ENCODE peak calls at places on chromosomes 3 and 15, in nine cellular contexts. One of them, this sample, is unnamed. For H3K9me3, the result is how much of the 10 kb centered on the place peaks cover.

GRCh38 chr15:20340331-20340811 is 201.2 kb downstream of the GOLGA6L6 start:
- DNase-seq in MM.1S: peak
- DNase-seq in fibroblast of lung: no peak
- DNase-seq in left lung: peak
- DNase-seq in adrenal gland: peak
- DNase-seq in CD4-positive, alpha-beta T cell: peak
- DNase-seq in heart left ventricle: peak
- DNase-seq in adipocyte: peak
- DNase-seq in IMR-90: peak
- DNase-seq in this sample: peak

GRCh38 chr3:11373235-11373634 is 101.0 kb downstream of the ATG7 start:
- DNase-seq in MM.1S: no peak
- DNase-seq in fibroblast of lung: no peak
- DNase-seq in left lung: no peak
- DNase-seq in adrenal gland: no peak
- DNase-seq in CD4-positive, alpha-beta T cell: no peak
- DNase-seq in heart left ventricle: no peak
- DNase-seq in adipocyte: no peak
- DNase-seq in IMR-90: no peak
- DNase-seq in this sample: no peak

GRCh38 chr3:101842245-101842934 is 6.9 kb upstream of the NFKBIZ start:
- DNase-seq in MM.1S: no peak
- DNase-seq in fibroblast of lung: no peak
- DNase-seq in left lung: no peak
- DNase-seq in adrenal gland: no peak
- DNase-seq in CD4-positive, alpha-beta T cell: no peak
- DNase-seq in heart left ventricle: no peak
- DNase-seq in adipocyte: no peak
- DNase-seq in IMR-90: no peak
- DNase-seq in this sample: no peak

GRCh38 chr3:52225452-52226228 is at the start of gene TLR9:
- DNase-seq in MM.1S: peak
- DNase-seq in fibroblast of lung: no peak
- DNase-seq in left lung: peak
- DNase-seq in adrenal gland: no peak
- DNase-seq in CD4-positive, alpha-beta T cell: peak
- DNase-seq in heart left ventricle: no peak
- DNase-seq in adipocyte: no peak
- DNase-seq in IMR-90: no peak
- DNase-seq in this sample: no peak

GRCh38 chr3:26070854-26071253 is 281.0 kb downstream of the OXSM start:
- DNase-seq in MM.1S: no peak
- DNase-seq in fibroblast of lung: no peak
- DNase-seq in left lung: no peak
- DNase-seq in adrenal gland: no peak
- DNase-seq in CD4-positive, alpha-beta T cell: no peak
- DNase-seq in heart left ventricle: no peak
- DNase-seq in adipocyte: no peak
- DNase-seq in IMR-90: no peak
- DNase-seq in this sample: no peak

GRCh38 chr15:47571241-47571640 is 146.1 kb upstream of the SEMA6D start:
- DNase-seq in MM.1S: no peak
- DNase-seq in fibroblast of lung: no peak
- DNase-seq in left lung: no peak
- DNase-seq in adrenal gland: no peak
- DNase-seq in CD4-positive, alpha-beta T cell: no peak
- DNase-seq in heart left ventricle: no peak
- DNase-seq in adipocyte: peak
- DNase-seq in IMR-90: no peak
- DNase-seq in this sample: no peak

GRCh38 chr15:41772720-41773331 is 1.5 kb upstream of the MAPKBP1 start:
- DNase-seq in MM.1S: peak
- DNase-seq in fibroblast of lung: peak
- DNase-seq in left lung: no peak
- DNase-seq in adrenal gland: peak
- DNase-seq in CD4-positive, alpha-beta T cell: peak
- DNase-seq in heart left ventricle: no peak
- DNase-seq in adipocyte: peak
- DNase-seq in IMR-90: peak
- DNase-seq in this sample: peak

GRCh38 chr3:157459706-157460105 is 23.1 kb downstream of the PTX3 start:
- DNase-seq in MM.1S: no peak
- DNase-seq in fibroblast of lung: no peak
- DNase-seq in left lung: no peak
- DNase-seq in adrenal gland: no peak
- DNase-seq in CD4-positive, alpha-beta T cell: no peak
- DNase-seq in heart left ventricle: no peak
- DNase-seq in adipocyte: no peak
- DNase-seq in IMR-90: no peak
- DNase-seq in this sample: no peak

GRCh38 chr3:33360136-33360825 is 79.9 kb downstream of the UBP1 start:
- DNase-seq in MM.1S: no peak
- DNase-seq in fibroblast of lung: peak
- DNase-seq in left lung: no peak
- DNase-seq in adrenal gland: no peak
- DNase-seq in CD4-positive, alpha-beta T cell: no peak
- DNase-seq in heart left ventricle: no peak
- DNase-seq in adipocyte: peak
- DNase-seq in IMR-90: peak
- DNase-seq in this sample: no peak

GRCh38 chr3:113431811-113432210 is 9.5 kb downstream of the CFAP44 start:
- DNase-seq in MM.1S: no peak
- DNase-seq in fibroblast of lung: peak
- DNase-seq in left lung: no peak
- DNase-seq in adrenal gland: no peak
- DNase-seq in CD4-positive, alpha-beta T cell: no peak
- DNase-seq in heart left ventricle: no peak
- DNase-seq in adipocyte: peak
- DNase-seq in IMR-90: peak
- DNase-seq in this sample: no peak

GRCh38 chr3:133570139-133570936 is 3.1 kb upstream of the CDV3 start:
- DNase-seq in MM.1S: no peak
- DNase-seq in fibroblast of lung: peak
- DNase-seq in left lung: no peak
- DNase-seq in adrenal gland: no peak
- DNase-seq in CD4-positive, alpha-beta T cell: no peak
- DNase-seq in heart left ventricle: no peak
- DNase-seq in adipocyte: peak
- DNase-seq in IMR-90: peak
- DNase-seq in this sample: no peak

GRCh38 chr15:91471410-91471993 is 371.4 kb downstream of the SV2B start:
- DNase-seq in MM.1S: no peak
- DNase-seq in fibroblast of lung: peak
- DNase-seq in left lung: no peak
- DNase-seq in adrenal gland: no peak
- DNase-seq in CD4-positive, alpha-beta T cell: no peak
- DNase-seq in heart left ventricle: no peak
- DNase-seq in adipocyte: no peak
- DNase-seq in IMR-90: peak
- DNase-seq in this sample: no peak

GRCh38 chr3:196975349-196975748 is 6.7 kb upstream of the PIGZ start:
- DNase-seq in MM.1S: no peak
- DNase-seq in fibroblast of lung: no peak
- DNase-seq in left lung: no peak
- DNase-seq in adrenal gland: no peak
- DNase-seq in CD4-positive, alpha-beta T cell: no peak
- DNase-seq in heart left ventricle: no peak
- DNase-seq in adipocyte: no peak
- DNase-seq in IMR-90: no peak
- DNase-seq in this sample: no peak

DNA sequence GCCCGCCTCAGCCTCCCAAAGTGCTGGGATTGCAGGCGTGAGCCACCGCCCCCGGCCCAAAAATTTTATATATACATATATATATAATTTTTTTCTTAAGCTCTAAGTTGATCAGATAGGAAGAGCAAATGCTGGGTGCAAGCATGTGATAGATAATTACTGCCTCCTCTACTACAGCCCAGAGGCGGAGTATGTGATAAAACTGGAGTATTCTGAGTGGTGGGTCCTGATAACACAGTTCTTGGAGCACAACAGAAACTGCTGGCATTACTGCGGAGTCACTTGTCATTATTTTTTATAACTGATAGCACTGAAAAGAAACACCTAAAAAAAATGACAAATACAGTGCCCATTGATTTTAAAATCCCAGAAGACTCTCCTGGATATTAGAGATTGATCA is 41.1 kb upstream of the STT3B start:
- DNase-seq in MM.1S: no peak
- DNase-seq in fibroblast of lung: no peak
- DNase-seq in left lung: no peak
- DNase-seq in adrenal gland: no peak
- DNase-seq in CD4-positive, alpha-beta T cell: no peak
- DNase-seq in heart left ventricle: no peak
- DNase-seq in adipocyte: no peak
- DNase-seq in IMR-90: no peak
- DNase-seq in this sample: no peak
- H3K9me3 ChIP-seq in MM.1S: under half
- H3K9me3 ChIP-seq in fibroblast of lung: under half
- H3K9me3 ChIP-seq in left lung: under half
- H3K9me3 ChIP-seq in adrenal gland: under half
- H3K9me3 ChIP-seq in CD4-positive, alpha-beta T cell: under half
- H3K9me3 ChIP-seq in heart left ventricle: under half
- H3K9me3 ChIP-seq in adipocyte: under half
- H3K9me3 ChIP-seq in IMR-90: under half
- H3K9me3 ChIP-seq in this sample: under half

GRCh38 chr15:27398631-27399030 is 427.6 kb downstream of the GABRG3 start:
- DNase-seq in MM.1S: no peak
- DNase-seq in fibroblast of lung: no peak
- DNase-seq in left lung: no peak
- DNase-seq in adrenal gland: no peak
- DNase-seq in CD4-positive, alpha-beta T cell: no peak
- DNase-seq in heart left ventricle: no peak
- DNase-seq in adipocyte: no peak
- DNase-seq in IMR-90: no peak
- DNase-seq in this sample: no peak
- H3K9me3 ChIP-seq in MM.1S: under half
- H3K9me3 ChIP-seq in fibroblast of lung: under half
- H3K9me3 ChIP-seq in left lung: under half
- H3K9me3 ChIP-seq in adrenal gland: under half
- H3K9me3 ChIP-seq in CD4-positive, alpha-beta T cell: under half
- H3K9me3 ChIP-seq in heart left ventricle: under half
- H3K9me3 ChIP-seq in adipocyte: under half
- H3K9me3 ChIP-seq in IMR-90: under half
- H3K9me3 ChIP-seq in this sample: under half

DNA sequence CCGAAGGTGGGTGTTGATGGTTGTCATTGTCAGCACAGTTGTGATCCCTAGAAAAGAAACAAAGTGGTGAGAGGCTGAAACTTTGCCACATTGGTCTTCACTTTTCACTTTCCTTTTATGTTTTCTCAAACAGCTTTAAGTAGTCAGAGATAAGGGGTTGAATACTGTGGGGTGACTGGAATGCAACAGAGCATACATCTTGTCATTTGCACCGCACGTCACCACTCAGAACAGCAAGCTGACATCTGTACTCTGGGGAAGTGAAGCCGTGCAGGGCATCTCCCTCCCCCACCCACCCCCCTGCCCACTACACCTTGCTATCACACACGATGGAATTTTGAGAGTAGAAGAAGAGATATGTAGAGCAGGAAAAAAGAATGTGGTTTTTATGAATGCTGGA is 211.7 kb downstream of the GABRB3 start:
- DNase-seq in MM.1S: no peak
- DNase-seq in fibroblast of lung: no peak
- DNase-seq in left lung: no peak
- DNase-seq in adrenal gland: no peak
- DNase-seq in CD4-positive, alpha-beta T cell: no peak
- DNase-seq in heart left ventricle: peak
- DNase-seq in adipocyte: no peak
- DNase-seq in IMR-90: no peak
- DNase-seq in this sample: no peak
- H3K9me3 ChIP-seq in MM.1S: under half
- H3K9me3 ChIP-seq in fibroblast of lung: under half
- H3K9me3 ChIP-seq in left lung: under half
- H3K9me3 ChIP-seq in adrenal gland: under half
- H3K9me3 ChIP-seq in CD4-positive, alpha-beta T cell: under half
- H3K9me3 ChIP-seq in heart left ventricle: under half
- H3K9me3 ChIP-seq in adipocyte: under half
- H3K9me3 ChIP-seq in IMR-90: under half
- H3K9me3 ChIP-seq in this sample: under half

GRCh38 chr15:96428742-96429141 is 98.2 kb downstream of the NR2F2 start:
- DNase-seq in MM.1S: no peak
- DNase-seq in fibroblast of lung: peak
- DNase-seq in left lung: no peak
- DNase-seq in adrenal gland: peak
- DNase-seq in CD4-positive, alpha-beta T cell: no peak
- DNase-seq in heart left ventricle: peak
- DNase-seq in adipocyte: peak
- DNase-seq in IMR-90: peak
- DNase-seq in this sample: no peak

GRCh38 chr15:96435841-96436240 is 105.3 kb downstream of the NR2F2 start:
- DNase-seq in MM.1S: no peak
- DNase-seq in fibroblast of lung: no peak
- DNase-seq in left lung: no peak
- DNase-seq in adrenal gland: no peak
- DNase-seq in CD4-positive, alpha-beta T cell: no peak
- DNase-seq in heart left ventricle: no peak
- DNase-seq in adipocyte: no peak
- DNase-seq in IMR-90: no peak
- DNase-seq in this sample: no peak

GRCh38 chr15:96431787-96432186 is 101.3 kb downstream of the NR2F2 start:
- DNase-seq in MM.1S: no peak
- DNase-seq in fibroblast of lung: no peak
- DNase-seq in left lung: no peak
- DNase-seq in adrenal gland: no peak
- DNase-seq in CD4-positive, alpha-beta T cell: no peak
- DNase-seq in heart left ventricle: no peak
- DNase-seq in adipocyte: no peak
- DNase-seq in IMR-90: no peak
- DNase-seq in this sample: no peak
- H3K9me3 ChIP-seq in MM.1S: under half
- H3K9me3 ChIP-seq in fibroblast of lung: under half
- H3K9me3 ChIP-seq in left lung: under half
- H3K9me3 ChIP-seq in adrenal gland: under half
- H3K9me3 ChIP-seq in CD4-positive, alpha-beta T cell: under half
- H3K9me3 ChIP-seq in heart left ventricle: under half
- H3K9me3 ChIP-seq in adipocyte: under half
- H3K9me3 ChIP-seq in IMR-90: under half
- H3K9me3 ChIP-seq in this sample: under half

GRCh38 chr3:44562147-44562546 is 7.2 kb downstream of the ZKSCAN7 start:
- DNase-seq in MM.1S: no peak
- DNase-seq in fibroblast of lung: no peak
- DNase-seq in left lung: no peak
- DNase-seq in adrenal gland: no peak
- DNase-seq in CD4-positive, alpha-beta T cell: no peak
- DNase-seq in heart left ventricle: no peak
- DNase-seq in adipocyte: no peak
- DNase-seq in IMR-90: no peak
- DNase-seq in this sample: no peak
- H3K9me3 ChIP-seq in MM.1S: under half
- H3K9me3 ChIP-seq in fibroblast of lung: under half
- H3K9me3 ChIP-seq in left lung: under half
- H3K9me3 ChIP-seq in adrenal gland: under half
- H3K9me3 ChIP-seq in CD4-positive, alpha-beta T cell: under half
- H3K9me3 ChIP-seq in heart left ventricle: under half
- H3K9me3 ChIP-seq in adipocyte: under half
- H3K9me3 ChIP-seq in IMR-90: under half
- H3K9me3 ChIP-seq in this sample: under half

GRCh38 chr3:167718582-167718981 is 16.1 kb downstream of the PDCD10 start:
- DNase-seq in MM.1S: no peak
- DNase-seq in fibroblast of lung: no peak
- DNase-seq in left lung: no peak
- DNase-seq in adrenal gland: no peak
- DNase-seq in CD4-positive, alpha-beta T cell: no peak
- DNase-seq in heart left ventricle: no peak
- DNase-seq in adipocyte: no peak
- DNase-seq in IMR-90: no peak
- DNase-seq in this sample: no peak
- H3K9me3 ChIP-seq in MM.1S: under half
- H3K9me3 ChIP-seq in fibroblast of lung: under half
- H3K9me3 ChIP-seq in left lung: under half
- H3K9me3 ChIP-seq in adrenal gland: under half
- H3K9me3 ChIP-seq in CD4-positive, alpha-beta T cell: under half
- H3K9me3 ChIP-seq in heart left ventricle: under half
- H3K9me3 ChIP-seq in adipocyte: under half
- H3K9me3 ChIP-seq in IMR-90: under half
- H3K9me3 ChIP-seq in this sample: under half

GRCh38 chr15:100254694-100255093 is 87.1 kb downstream of the ADAMTS17 start:
- DNase-seq in MM.1S: no peak
- DNase-seq in fibroblast of lung: no peak
- DNase-seq in left lung: no peak
- DNase-seq in adrenal gland: peak
- DNase-seq in CD4-positive, alpha-beta T cell: no peak
- DNase-seq in heart left ventricle: no peak
- DNase-seq in adipocyte: no peak
- DNase-seq in IMR-90: no peak
- DNase-seq in this sample: no peak
- H3K9me3 ChIP-seq in MM.1S: under half
- H3K9me3 ChIP-seq in fibroblast of lung: under half
- H3K9me3 ChIP-seq in left lung: under half
- H3K9me3 ChIP-seq in adrenal gland: under half
- H3K9me3 ChIP-seq in CD4-positive, alpha-beta T cell: under half
- H3K9me3 ChIP-seq in heart left ventricle: under half
- H3K9me3 ChIP-seq in adipocyte: under half
- H3K9me3 ChIP-seq in IMR-90: under half
- H3K9me3 ChIP-seq in this sample: under half